ENCODE peak calls at places on chromosome 15, in four cellular contexts. I, G, Y and P are unnamed samples.

GRCh38 chr15:57861805-57862586 is 155.5 kb downstream of the POLR2M start:
- DNase-seq in Y (no peak), I (no peak), G (no peak), P (peak)

GRCh38 chr15:74642328-74642723 is 26.7 kb downstream of the CLK3 start:
- DNase-seq in G (no peak), I (peak), Y (no peak), P (no peak)

GRCh38 chr15:99998661-99999101 is 265.4 kb upstream of the LYSMD4 start:
- DNase-seq in Y (no peak), I (peak), G (no peak), P (no peak)

GRCh38 chr15:48790716-48791115 is 20.2 kb downstream of the CEP152 start:
- DNase-seq in G (no peak), I (no peak), Y (no peak), P (no peak)

GRCh38 chr15:28895566-28895965 is 9.8 kb downstream of the APBA2 start:
- DNase-seq in Y (no peak), G (no peak), I (no peak), P (no peak)

GRCh38 chr15:100665570-100665969 is 63.2 kb downstream of the ASB7 start:
- DNase-seq in G (no peak), Y (peak), I (no peak), P (peak)

GRCh38 chr15:101607102-101607501 is 45.1 kb downstream of the TM2D3 start:
- DNase-seq in G (no peak), I (no peak), Y (no peak), P (no peak)

GRCh38 chr15:51266548-51266947 is 71.8 kb downstream of the CYP19A1 start:
- DNase-seq in G (no peak), I (no peak), Y (no peak), P (no peak)

GRCh38 chr15:52256930-52257733 is 38.5 kb downstream of the MYO5C start:
- DNase-seq in G (no peak), Y (no peak), I (no peak), P (no peak)

GRCh38 chr15:51874751-51875644 is 45.5 kb downstream of the TMOD3 start:
- DNase-seq in Y (no peak), G (peak), I (peak), P (no peak)

GRCh38 chr15:60917469-60918130 is 311.5 kb downstream of the RORA start:
- DNase-seq in I (peak), Y (peak), G (peak), P (peak)

GRCh38 chr15:36888018-36888992 is 212.0 kb downstream of the MEIS2 start:
- DNase-seq in Y (peak), G (no peak), I (no peak), P (peak)

GRCh38 chr15:62773369-62774165 is 269.0 kb upstream of the TPM1 start:
- DNase-seq in G (no peak), I (no peak), Y (no peak), P (no peak)

GRCh38 chr15:63752075-63752684 is 81.6 kb downstream of the HERC1 start:
- DNase-seq in Y (no peak), I (peak), G (peak), P (peak)

GRCh38 chr15:58165661-58166060 is 27.5 kb downstream of the AQP9 start:
- DNase-seq in I (peak), Y (no peak), G (no peak), P (peak)

GRCh38 chr15:92277776-92278175 is 115.9 kb upstream of the ST8SIA2 start:
- DNase-seq in Y (no peak), I (no peak), G (no peak), P (peak)

GRCh38 chr15:40091861-40092415 is 16.7 kb downstream of the BMF start:
- DNase-seq in Y (no peak), I (no peak), G (no peak), P (no peak)

GRCh38 chr15:51030649-51031316 is 63.9 kb downstream of the TNFAIP8L3 start:
- DNase-seq in G (no peak), I (peak), Y (no peak), P (peak)

GRCh38 chr15:63402498-63403253 is 21.0 kb upstream of the CA12 start:
- DNase-seq in I (no peak), G (no peak), Y (no peak), P (no peak)

GRCh38 chr15:63573533-63573932 is 23.7 kb upstream of the FBXL22 start:
- DNase-seq in I (no peak), Y (no peak), G (no peak), P (no peak)

GRCh38 chr15:64148581-64148980 is 3.0 kb upstream of the SNX22 start:
- DNase-seq in I (no peak), Y (no peak), G (no peak), P (no peak)

GRCh38 chr15:68275165-68275746 is 2.3 kb upstream of the FEM1B start:
- DNase-seq in G (no peak), I (peak), Y (no peak), P (no peak)

GRCh38 chr15:73940061-73940981 is 14.1 kb downstream of the LOXL1 start:
- DNase-seq in G (no peak), I (no peak), Y (peak), P (no peak)

GRCh38 chr15:43771816-43772215 is 5.0 kb downstream of the ELL3 start:
- DNase-seq in I (no peak), G (no peak), Y (no peak), P (peak)

DNA sequence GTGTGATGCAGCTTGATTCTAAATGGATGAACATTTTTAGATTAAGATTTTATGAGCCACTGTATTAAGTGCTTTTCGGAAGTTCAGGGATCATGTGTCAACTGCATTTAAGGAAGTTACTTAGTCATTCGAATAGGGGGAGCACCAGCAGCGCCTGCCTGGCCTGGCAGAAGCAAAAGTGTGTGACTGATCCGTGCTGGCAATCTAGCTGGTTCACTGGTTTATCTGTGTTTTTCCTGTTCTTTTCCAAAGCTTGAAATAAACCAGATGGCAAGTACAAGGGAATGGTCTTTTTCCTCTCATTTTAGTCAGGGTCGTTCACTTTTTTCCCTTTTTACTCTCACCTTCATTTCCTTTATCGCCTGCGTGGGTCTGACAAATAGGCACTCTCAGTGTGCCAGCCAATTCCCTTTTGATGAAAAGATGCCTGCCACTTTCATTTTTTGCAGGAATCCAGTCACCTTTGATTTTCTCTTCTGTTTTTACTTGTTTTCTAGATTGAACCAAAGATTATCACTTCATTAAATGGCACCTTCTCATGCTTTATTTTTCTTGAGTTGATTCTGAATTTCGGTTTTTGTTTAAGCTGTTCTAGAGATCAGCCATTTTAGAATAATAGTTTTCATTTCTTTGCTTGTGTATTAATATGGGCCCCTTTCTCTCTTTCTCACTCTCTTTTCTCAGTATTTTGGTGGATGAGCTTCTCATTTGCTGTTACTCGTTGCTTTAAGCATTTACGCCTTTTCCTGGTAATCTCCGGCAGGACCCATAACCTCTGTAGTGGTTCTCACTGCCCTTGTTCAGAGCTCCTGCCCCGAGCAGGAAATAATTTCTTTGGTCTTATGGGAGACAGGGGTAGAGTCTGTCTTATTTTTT is 2.8 kb downstream of the ABHD2 start:
- DNase-seq in G (peak), I (peak), Y (peak), P (peak)
- H3K4me3 ChIP-seq in G (peak), I (peak), Y (peak), P (no peak)

GRCh38 chr15:89768071-89768500 is 8.0 kb upstream of the MESP2 start:
- DNase-seq in G (peak), Y (peak), I (peak), P (peak)
- TF ChIP-seq POLR2A in G (no peak), Y (no peak), I (no peak), P (no peak)

GRCh38 chr15:76149291-76149910 is 89.6 kb downstream of the TMEM266 start:
- DNase-seq in G (no peak), I (no peak), Y (no peak), P (no peak)

GRCh38 chr15:76150971-76151598 is 91.3 kb downstream of the TMEM266 start:
- DNase-seq in Y (peak), G (peak), I (peak), P (peak)

GRCh38 chr15:76146808-76147207 is 87.0 kb downstream of the TMEM266 start:
- DNase-seq in G (no peak), Y (no peak), I (no peak), P (no peak)

GRCh38 chr15:76150508-76150907 is 90.7 kb downstream of the TMEM266 start:
- DNase-seq in I (peak), Y (no peak), G (peak), P (no peak)

DNA sequence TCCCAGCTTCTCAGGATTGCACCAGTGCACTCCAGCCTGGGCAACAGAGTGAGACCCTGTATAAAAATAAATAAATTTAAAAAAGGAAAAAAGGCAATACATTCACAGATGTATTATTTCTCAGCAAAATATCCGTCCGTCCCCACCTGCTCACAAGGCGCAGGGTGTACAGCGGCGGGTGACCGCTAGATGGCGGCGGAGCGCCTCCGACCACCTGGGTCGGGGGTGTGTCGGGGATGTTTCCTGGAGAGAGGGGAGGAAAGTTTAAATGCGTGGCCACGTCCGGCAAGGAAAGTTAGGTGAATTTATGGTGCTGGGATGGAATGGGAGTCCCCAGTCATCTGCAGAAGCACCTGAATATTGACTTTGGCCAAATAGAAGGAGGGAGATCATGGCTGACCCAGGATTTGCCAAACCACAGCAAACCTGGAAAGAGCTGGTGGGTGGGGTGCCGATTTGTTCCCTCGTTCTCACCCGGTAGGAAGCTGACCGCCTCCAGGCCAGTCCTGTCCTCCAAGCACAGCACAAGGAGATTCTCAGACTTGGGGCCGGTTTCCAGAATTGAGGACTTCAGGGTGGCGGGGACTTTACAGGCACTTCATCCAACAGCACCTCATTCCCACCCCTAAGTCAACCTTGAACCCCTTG is 88.2 kb downstream of the TMEM266 start:
- DNase-seq in I (peak), G (peak), Y (no peak), P (peak)
- H3K4me3 ChIP-seq in I (no peak), G (no peak), Y (no peak), P (no peak)

GRCh38 chr15:90387534-90388461 is at the start of gene IQGAP1:
- DNase-seq in I (peak), Y (peak), G (peak), P (peak)
- TF ChIP-seq POLR2A in I (no peak), Y (no peak), G (peak), P (peak)

DNA sequence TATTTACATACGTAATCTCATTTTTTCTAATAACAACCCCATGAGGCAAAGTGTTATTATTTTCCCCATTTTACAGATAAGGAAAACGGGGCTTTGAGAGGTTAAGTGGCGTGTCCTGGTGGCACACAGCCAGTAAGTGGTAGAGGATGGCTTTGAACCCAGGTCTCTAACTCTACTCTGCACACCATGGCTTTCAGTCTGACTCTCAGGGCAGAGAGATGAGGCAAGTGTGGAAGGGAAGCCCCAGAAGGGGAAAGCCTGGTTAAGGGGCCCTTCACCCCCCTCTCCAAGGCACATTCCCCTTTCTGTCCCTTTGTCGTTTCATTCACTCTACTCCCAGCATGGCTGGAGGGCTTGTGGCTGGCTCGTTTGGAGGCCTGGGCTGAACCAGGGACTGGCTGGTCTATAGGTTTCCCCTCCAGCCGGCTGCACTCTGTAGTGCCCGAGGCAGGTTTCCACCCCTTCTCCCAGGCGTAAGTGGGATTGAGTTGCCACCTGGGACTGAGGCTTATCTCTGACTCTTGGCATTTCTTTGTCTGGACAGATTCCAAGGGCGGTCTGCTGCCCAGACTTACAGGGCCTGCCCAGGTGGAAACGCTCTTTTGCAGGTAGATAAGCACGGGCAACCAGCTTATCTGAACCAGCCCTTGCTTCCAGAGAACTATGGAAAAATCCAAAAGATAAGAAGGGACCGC is 12.1 kb downstream of the SEMA4B start:
- DNase-seq in I (peak), Y (peak), G (peak), P (no peak)
- H3K4me3 ChIP-seq in I (no peak), Y (no peak), G (no peak), P (no peak)

GRCh38 chr15:77871838-77872371 is 205.6 kb downstream of the TBC1D2B start:
- DNase-seq in G (no peak), I (no peak), Y (peak), P (no peak)
- TF ChIP-seq POLR2A in G (no peak), I (no peak), Y (no peak), P (no peak)

DNA sequence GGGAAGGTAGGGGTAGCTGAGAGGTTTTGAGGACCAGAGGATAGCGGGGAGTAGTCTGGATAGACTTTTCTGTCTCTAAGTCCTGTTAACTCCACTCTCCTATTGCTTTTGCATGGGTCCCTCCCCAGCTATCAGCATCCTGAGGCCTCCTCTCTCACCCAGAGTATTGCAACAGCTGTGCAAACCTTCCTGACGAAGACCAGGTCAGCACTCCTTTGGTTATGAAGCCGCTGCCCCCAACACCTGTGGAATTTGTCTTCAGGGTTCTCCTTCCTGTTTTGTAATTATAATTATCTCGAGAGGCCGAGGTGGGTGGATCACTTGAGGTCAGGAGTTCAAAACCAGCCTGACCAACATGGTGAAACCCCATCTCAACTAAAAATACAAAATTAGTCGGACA is 24.8 kb downstream of the TYRO3 start:
- DNase-seq in Y (no peak), I (no peak), G (no peak), P (no peak)
- H3K4me3 ChIP-seq in Y (no peak), I (no peak), G (no peak), P (no peak)

DNA sequence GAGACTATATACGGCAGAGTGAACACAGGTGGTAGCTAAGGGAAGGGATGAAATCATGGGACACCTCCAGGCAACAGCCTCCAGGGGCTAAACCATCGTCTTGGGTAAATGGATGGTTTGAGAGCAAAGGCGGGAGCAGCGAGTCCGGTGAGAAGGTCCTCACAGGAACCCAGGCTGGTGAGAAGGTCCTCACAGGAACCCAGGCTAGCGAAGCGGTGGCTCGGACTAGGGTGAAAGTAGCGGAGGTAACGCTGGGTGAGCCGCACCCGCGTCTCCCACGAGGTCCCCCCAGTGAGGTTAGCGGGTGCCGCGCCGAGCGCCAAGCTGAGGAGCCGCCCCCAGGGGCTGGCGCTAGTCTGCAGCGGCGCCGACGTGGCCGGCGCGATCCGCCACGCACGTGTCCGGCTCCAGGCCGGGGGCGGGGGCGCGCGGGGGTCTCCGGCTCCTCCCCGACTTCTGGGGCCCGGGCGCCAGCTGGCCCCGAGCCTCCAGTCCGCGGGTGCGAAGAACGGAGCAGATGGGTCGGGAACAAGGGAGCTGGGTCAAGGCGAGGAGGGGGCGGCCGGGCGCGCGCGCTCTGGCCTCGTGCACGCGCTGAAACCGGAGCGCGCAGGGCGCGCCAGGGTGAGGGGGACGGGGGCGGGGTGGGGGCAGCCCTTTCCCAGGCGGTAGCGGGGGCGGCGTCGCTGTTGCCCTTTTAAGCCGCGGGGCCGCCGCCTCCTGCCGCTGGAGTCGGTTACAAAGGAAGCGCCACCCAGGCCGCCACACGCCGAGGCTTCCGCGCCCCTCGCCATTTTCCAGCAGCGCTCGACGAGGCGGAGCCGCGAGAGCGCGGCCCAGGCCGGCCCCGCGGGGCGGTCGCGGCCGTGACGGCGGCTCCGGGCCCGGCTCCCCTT is at the start of gene UBE2Q2:
- DNase-seq in G (peak), Y (peak), I (peak), P (peak)
- TF ChIP-seq POLR2A in G (no peak), Y (no peak), I (no peak), P (no peak)

DNA sequence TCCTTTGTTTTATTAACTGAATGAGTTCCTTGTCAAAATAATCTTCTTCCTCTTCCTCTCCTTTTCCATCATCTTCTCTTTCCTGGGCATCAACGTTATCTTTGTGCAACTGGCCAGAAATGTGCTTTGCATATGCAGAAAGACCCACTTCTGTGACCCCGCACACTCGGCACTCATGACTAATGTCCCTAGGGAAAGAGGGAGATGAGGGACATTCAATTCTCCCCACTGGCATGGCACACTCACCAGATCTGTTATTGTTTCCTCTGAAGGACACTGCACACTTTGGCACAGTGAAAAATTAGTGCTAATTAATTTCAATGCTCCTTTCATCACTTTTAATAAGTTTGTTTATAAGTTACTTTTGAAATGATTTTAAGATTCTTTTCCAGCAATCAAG is 34.0 kb downstream of the ZNF106 start:
- DNase-seq in Y (no peak), G (no peak), I (no peak), P (peak)
- H3K4me3 ChIP-seq in Y (peak), G (peak), I (peak), P (no peak)

GRCh38 chr15:72474466-72474911 is 359 bp downstream of the ARIH1 start:
- DNase-seq in I (no peak), G (no peak), Y (peak), P (no peak)
- TF ChIP-seq POLR2A in I (no peak), G (no peak), Y (no peak), P (no peak)